ENCODE peak calls at places on chromosomes 1 and 21, in eight cellular contexts. X is sigmoid colon, U is HCT116, S is K562, R is heart left ventricle, B is transverse colon, F is ovary, V is prostate gland. G is an unnamed sample.

GRCh38 chr1:84001501-84001900 is 2.6 kb upstream of the TTLL7 start:
- DNase-seq in X (no peak), U (no peak), S (no peak), R (no peak), B (no peak), F (no peak), V (no peak), G (no peak)

GRCh38 chr1:15728937-15729657 is 7.0 kb upstream of the SLC25A34 start:
- DNase-seq in X (no peak), U (no peak), S (no peak), R (peak; percentile 14), B (no peak), F (no peak), V (no peak), G (no peak)

GRCh38 chr21:45747802-45748445 is 104.4 kb downstream of the PCBP3 start:
- DNase-seq in X (no peak), U (peak; percentile 18), S (no peak), R (no peak), B (no peak), F (no peak), V (peak; percentile 22), G (no peak)

GRCh38 chr1:236502972-236503639 is 20.7 kb upstream of the LGALS8 start:
- DNase-seq in X (peak; percentile 68), U (peak; percentile 36), S (peak; percentile 25), R (peak; percentile 52), B (peak; percentile 63), F (peak; percentile 50), V (peak; percentile 65), G (peak; percentile 14)

GRCh38 chr1:205493241-205494085 is 11.0 kb upstream of the CDK18 start:
- DNase-seq in X (no peak), U (no peak), S (no peak), R (no peak), B (no peak), F (peak; percentile 85), V (no peak), G (no peak)

GRCh38 chr1:222600274-222600673 is 10.5 kb upstream of the TAF1A start:
- DNase-seq in X (no peak), U (no peak), S (no peak), R (no peak), B (no peak), F (no peak), V (peak; percentile 33), G (no peak)

GRCh38 chr21:42381347-42381984 is 14.4 kb downstream of the TMPRSS3 start:
- DNase-seq in X (no peak), U (peak; percentile 59), S (no peak), R (no peak), B (peak; percentile 63), F (no peak), V (peak; percentile 61), G (peak; percentile 31)

GRCh38 chr1:179742717-179743678 is at the start of gene FAM163A:
- DNase-seq in X (no peak), U (no peak), S (no peak), R (peak; percentile 20), B (no peak), F (no peak), V (no peak), G (no peak)

GRCh38 chr1:104791030-104791429 is 1041.3 kb downstream of the AMY1C start:
- DNase-seq in X (no peak), U (no peak), S (no peak), R (no peak), B (no peak), F (no peak), V (no peak), G (no peak)

GRCh38 chr1:66282343-66282852 is 251.6 kb upstream of the SGIP1 start:
- DNase-seq in X (no peak), U (peak; percentile 68), S (no peak), R (no peak), B (peak; percentile 47), F (no peak), V (no peak), G (no peak)

GRCh38 chr1:53963472-53963871 is 17.3 kb downstream of the LRRC42 start:
- DNase-seq in X (no peak), U (no peak), S (no peak), R (no peak), B (no peak), F (no peak), V (no peak), G (peak; percentile 7)

GRCh38 chr1:24318988-24319863 is at the start of gene GRHL3:
- DNase-seq in X (no peak), U (peak; percentile 46), S (no peak), R (no peak), B (peak; percentile 44), F (no peak), V (peak; percentile 73), G (no peak)

GRCh38 chr1:56686171-56686570 is 41.1 kb downstream of the PRKAA2 start:
- DNase-seq in X (no peak), U (no peak), S (no peak), R (no peak), B (no peak), F (no peak), V (no peak), G (no peak)

GRCh38 chr21:38751379-38752050 is 54.2 kb upstream of the ETS2 start:
- DNase-seq in X (no peak), U (no peak), S (no peak), R (peak; percentile 52), B (no peak), F (no peak), V (no peak), G (no peak)

GRCh38 chr1:156652131-156652991 is 10.4 kb downstream of the BCAN start:
- DNase-seq in X (no peak), U (no peak), S (no peak), R (no peak), B (no peak), F (peak; percentile 58), V (no peak), G (no peak)

GRCh38 chr1:40880813-40881549 is 18.8 kb upstream of the CITED4 start:
- DNase-seq in X (no peak), U (no peak), S (no peak), R (no peak), B (no peak), F (no peak), V (no peak), G (no peak)

GRCh38 chr1:208238710-208239517 is 5.3 kb downstream of the PLXNA2 start:
- DNase-seq in X (no peak), U (peak; percentile 7), S (peak; percentile 71), R (peak; percentile 23), B (no peak), F (peak; percentile 52), V (peak; percentile 56), G (peak; percentile 65)

GRCh38 chr1:226021406-226022200 is 22.5 kb upstream of the SDE2 start:
- DNase-seq in X (no peak), U (no peak), S (no peak), R (no peak), B (no peak), F (no peak), V (no peak), G (peak; percentile 10)
- TF ChIP-seq POLR2A in X (no peak), U (no peak), S (no peak), R (no peak), B (no peak), F (no peak), V (no peak), G (no peak)

GRCh38 chr1:7268983-7269382 is 483.7 kb downstream of the CAMTA1 start:
- DNase-seq in X (no peak), U (no peak), S (no peak), R (no peak), B (no peak), F (no peak), V (no peak), G (no peak)

GRCh38 chr1:7269525-7269924 is 484.3 kb downstream of the CAMTA1 start:
- DNase-seq in X (no peak), U (no peak), S (no peak), R (no peak), B (no peak), F (no peak), V (no peak), G (no peak)

GRCh38 chr1:7266561-7266960 is 481.3 kb downstream of the CAMTA1 start:
- DNase-seq in X (no peak), U (no peak), S (no peak), R (no peak), B (no peak), F (no peak), V (no peak), G (no peak)

GRCh38 chr1:7265771-7266371 is 480.6 kb downstream of the CAMTA1 start:
- DNase-seq in X (no peak), U (peak; percentile 98), S (no peak), R (no peak), B (peak; percentile 92), F (no peak), V (no peak), G (no peak)

DNA sequence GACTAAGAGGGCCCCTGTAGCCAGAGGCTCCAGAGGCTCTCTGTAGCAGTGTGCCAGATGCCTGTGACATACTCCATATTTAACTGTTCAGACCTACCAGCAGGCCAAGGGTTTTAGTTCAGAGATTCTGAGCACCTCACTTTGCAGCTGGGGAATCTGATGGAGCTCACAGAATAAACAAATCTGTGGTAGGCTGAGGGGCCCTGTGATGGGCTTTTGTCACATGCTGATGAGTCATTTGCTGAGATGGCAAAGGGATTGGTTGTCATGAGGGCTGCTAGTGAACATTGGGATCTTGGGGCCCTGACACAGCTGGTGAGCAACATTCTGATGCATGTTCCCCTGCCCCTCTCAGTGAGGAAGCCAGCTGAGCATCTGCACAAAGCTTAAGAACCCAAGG is 482.2 kb downstream of the CAMTA1 start:
- DNase-seq in X (no peak), U (no peak), S (no peak), R (no peak), B (no peak), F (no peak), V (no peak), G (no peak)
- TF ChIP-seq POLR2A in X (no peak), U (no peak), S (no peak), R (no peak), B (no peak), F (no peak), V (no peak), G (no peak)

GRCh38 chr1:21935891-21936365 is 1.2 kb downstream of the HSPG2 start:
- DNase-seq in X (peak; percentile 72), U (no peak), S (no peak), R (no peak), B (peak; percentile 72), F (no peak), V (no peak), G (no peak)
- TF ChIP-seq POLR2A in X (no peak), U (no peak), S (no peak), R (no peak), B (peak; percentile 61), F (no peak), V (peak; percentile 23), G (no peak)

GRCh38 chr1:6099787-6100765 is 54.4 kb downstream of the KCNAB2 start:
- DNase-seq in X (peak; percentile 57), U (no peak), S (no peak), R (no peak), B (no peak), F (no peak), V (no peak), G (no peak)
- TF ChIP-seq POLR2A in X (no peak), U (no peak), S (no peak), R (no peak), B (no peak), F (no peak), V (no peak), G (no peak)